ENCODE peak calls at places on chromosome 5, in nine cellular contexts. B is fibroblast of lung, A is PC-3, F is GM23338, U is lower lobe of right lung, P is tibial artery, I is A549, V is heart left ventricle, L is aorta. E is an unnamed sample. For H3K4me1, the result is how much of the 10 kb centered on the place peaks cover.

GRCh38 chr5:168706655-168707069 is 127.5 kb upstream of the PANK3 start:
- DNase-seq in F (peak), A (peak), L (no peak), V (no peak), B (peak), I (peak), P (peak), U (no peak), E (peak)

GRCh38 chr5:154543380-154543779 is 65.4 kb upstream of the HAND1 start:
- DNase-seq in V (no peak), P (no peak), A (no peak), F (no peak), B (peak), L (no peak), I (no peak), U (no peak), E (no peak)

GRCh38 chr5:171207256-171207866 is 101.7 kb upstream of the TLX3 start:
- DNase-seq in P (no peak), L (no peak), I (peak), B (peak), A (peak), V (no peak), U (no peak), F (peak), E (peak)

GRCh38 chr5:132753135-132753987 is 6.1 kb downstream of the CCNI2 start:
- DNase-seq in I (peak), L (no peak), B (no peak), A (no peak), V (no peak), P (no peak), F (peak), U (no peak), E (no peak)

GRCh38 chr5:88827997-88828396 is 55.0 kb downstream of the MEF2C start:
- DNase-seq in V (no peak), B (no peak), I (no peak), A (peak), P (no peak), F (no peak), U (no peak), L (no peak), E (no peak)

GRCh38 chr5:107594253-107595045 is 76.3 kb downstream of the EFNA5 start:
- DNase-seq in F (no peak), A (peak), L (peak), U (no peak), I (no peak), B (peak), P (no peak), V (no peak), E (no peak)

GRCh38 chr5:69049151-69049550 is 44.7 kb upstream of the SLC30A5 start:
- DNase-seq in P (no peak), I (peak), U (no peak), V (no peak), L (no peak), A (no peak), F (no peak), B (no peak), E (no peak)

GRCh38 chr5:80960531-80961375 is 590 bp downstream of the RASGRF2 start:
- DNase-seq in V (peak), B (peak), P (no peak), A (no peak), I (peak), F (peak), L (peak), U (peak), E (no peak)

GRCh38 chr5:102678267-102679058 is 76.6 kb upstream of the PAM start:
- DNase-seq in V (no peak), B (peak), I (no peak), P (no peak), A (peak), L (no peak), U (no peak), F (no peak), E (no peak)

GRCh38 chr5:36242534-36243144 is 914 bp upstream of the NADK2 start:
- DNase-seq in F (peak), V (no peak), L (peak), I (peak), P (no peak), U (no peak), A (no peak), B (no peak), E (no peak)

GRCh38 chr5:170120576-170120975 is 14.9 kb downstream of the FOXI1 start:
- DNase-seq in U (no peak), A (peak), F (no peak), P (no peak), I (no peak), L (no peak), V (no peak), B (peak), E (no peak)

GRCh38 chr5:135219239-135219638 is 179.8 kb downstream of the MACROH2A1 start:
- DNase-seq in P (no peak), L (no peak), I (no peak), B (no peak), F (no peak), A (no peak), V (no peak), U (no peak), E (no peak)

GRCh38 chr5:78677777-78678668 is 29.5 kb upstream of the LHFPL2 start:
- DNase-seq in V (peak), I (peak), F (no peak), U (no peak), A (peak), B (peak), P (peak), L (peak), E (no peak)

GRCh38 chr5:54385994-54386393 is 69.5 kb upstream of the HSPB3 start:
- DNase-seq in U (no peak), A (no peak), P (no peak), B (no peak), F (no peak), V (no peak), I (no peak), L (no peak), E (no peak)

GRCh38 chr5:132865668-132866341 is 464 bp downstream of the GDF9 start:
- DNase-seq in L (no peak), P (no peak), U (no peak), A (no peak), I (no peak), F (no peak), V (no peak), B (no peak), E (no peak)

GRCh38 chr5:178431777-178432155 is 158.4 kb downstream of the COL23A1 start:
- DNase-seq in F (no peak), U (no peak), P (no peak), B (no peak), L (no peak), V (no peak), A (no peak), I (no peak), E (no peak)

GRCh38 chr5:115983519-115983918 is 21.2 kb downstream of the LVRN start:
- DNase-seq in L (no peak), F (no peak), U (no peak), A (no peak), P (no peak), V (no peak), B (no peak), I (no peak), E (no peak)

GRCh38 chr5:35131723-35132122 is 84.0 kb upstream of the AGXT2 start:
- DNase-seq in P (no peak), L (no peak), F (no peak), V (no peak), I (no peak), A (peak), B (no peak), U (no peak), E (no peak)

GRCh38 chr5:35136386-35136785 is 88.6 kb upstream of the AGXT2 start:
- DNase-seq in A (peak), P (no peak), V (no peak), I (peak), U (no peak), F (no peak), L (no peak), B (peak), E (no peak)

GRCh38 chr5:35133186-35133585 is 85.4 kb upstream of the AGXT2 start:
- DNase-seq in B (no peak), I (no peak), U (no peak), L (no peak), P (no peak), V (no peak), F (no peak), A (peak), E (no peak)

GRCh38 chr5:35135239-35135700 is 87.5 kb upstream of the AGXT2 start:
- DNase-seq in B (no peak), L (no peak), A (no peak), V (no peak), F (no peak), P (no peak), I (no peak), U (no peak), E (no peak)

DNA sequence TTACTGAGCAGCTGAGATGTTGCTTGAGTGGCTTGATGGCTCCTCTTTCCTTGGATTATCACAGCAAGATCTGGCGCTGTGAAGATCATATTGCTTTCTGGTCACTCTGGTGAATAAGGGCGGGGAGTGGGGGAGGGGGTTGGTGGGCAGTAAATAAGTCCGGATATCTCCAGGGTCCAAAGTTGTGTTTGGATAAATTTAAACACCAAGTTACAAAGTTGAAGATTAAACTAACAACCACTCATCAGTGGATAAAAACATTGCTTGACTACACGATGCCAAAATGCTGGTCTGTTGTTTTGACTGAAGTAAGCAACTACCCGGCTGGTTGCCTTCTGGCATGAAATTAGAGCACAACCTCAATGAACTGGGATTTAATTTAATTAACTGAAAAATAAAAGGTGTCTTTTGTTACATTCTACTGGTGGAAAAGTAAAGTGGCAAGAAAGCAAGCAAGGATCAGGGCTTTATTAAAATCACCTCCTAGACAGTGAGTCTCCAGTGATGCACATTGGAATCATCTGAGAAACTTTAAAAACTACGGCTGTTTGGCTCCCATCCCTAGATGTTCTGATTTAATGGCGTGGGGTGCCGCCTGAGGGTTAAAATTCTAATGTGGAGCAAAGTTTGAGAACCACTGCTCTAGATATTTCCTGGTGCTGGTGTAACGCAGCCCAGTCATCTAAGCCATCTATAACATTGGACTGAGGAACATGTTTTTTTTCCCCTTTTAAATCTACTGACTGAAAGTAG is 86.7 kb upstream of the AGXT2 start:
- DNase-seq in V (no peak), A (no peak), I (no peak), F (no peak), P (no peak), L (no peak), B (no peak), U (no peak), E (no peak)
- H3K4me1 ChIP-seq in V (under half), A (half or more), I (under half), F (under half), P (under half), L (under half), B (under half), U (under half), E (under half)

GRCh38 chr5:179696605-179697004 is 2.2 kb upstream of the CANX start:
- DNase-seq in P (no peak), I (no peak), A (no peak), B (no peak), F (no peak), L (no peak), V (no peak), U (no peak), E (no peak)

GRCh38 chr5:179698935-179699639 is at the start of gene CANX:
- DNase-seq in B (no peak), U (no peak), I (no peak), F (peak), L (no peak), V (no peak), A (no peak), P (no peak), E (no peak)

GRCh38 chr5:179697993-179698934 is 503 bp upstream of the CANX start:
- DNase-seq in F (peak), L (peak), I (peak), P (peak), A (peak), B (peak), V (peak), U (peak), E (peak)

GRCh38 chr5:179697108-179697507 is 1.7 kb upstream of the CANX start:
- DNase-seq in V (no peak), A (no peak), L (no peak), U (peak), B (no peak), I (no peak), P (no peak), F (no peak), E (no peak)

GRCh38 chr5:179694561-179694960 is 4.2 kb upstream of the CANX start:
- DNase-seq in I (no peak), L (no peak), A (no peak), B (no peak), V (no peak), U (no peak), F (no peak), P (no peak), E (no peak)
- H3K27ac ChIP-seq in I (no peak), L (no peak), A (no peak), B (no peak), V (no peak), U (no peak), F (no peak), P (no peak), E (no peak)

GRCh38 chr5:98810206-98810605 is 36.7 kb downstream of the RGMB start:
- DNase-seq in P (no peak), B (no peak), V (no peak), I (no peak), U (no peak), A (no peak), L (no peak), F (no peak), E (no peak)

GRCh38 chr5:98807806-98808205 is 34.3 kb downstream of the RGMB start:
- DNase-seq in P (no peak), U (no peak), I (no peak), B (no peak), L (no peak), F (no peak), A (no peak), V (no peak), E (no peak)

GRCh38 chr5:98816574-98817222 is 43.2 kb downstream of the RGMB start:
- DNase-seq in F (no peak), V (no peak), B (peak), I (no peak), A (no peak), L (no peak), P (no peak), U (peak), E (no peak)

DNA sequence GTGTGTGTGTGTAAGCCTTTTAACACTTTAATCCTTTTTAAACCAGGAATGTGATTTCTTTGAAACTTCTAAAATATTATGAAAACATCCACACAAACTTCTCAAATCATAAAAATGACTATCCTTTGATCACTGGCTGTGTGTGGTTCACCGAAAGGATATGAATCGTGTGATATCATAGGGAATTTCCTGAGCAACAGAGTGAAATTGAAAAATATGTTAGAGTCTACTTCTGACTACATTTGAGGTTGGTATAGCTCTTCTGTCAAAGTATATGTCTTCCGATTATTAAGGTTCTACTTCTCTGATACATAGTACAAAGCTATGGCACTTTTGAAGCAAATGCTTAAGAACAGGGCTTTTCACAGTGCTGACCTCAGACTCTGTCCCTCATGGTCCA is 40.3 kb downstream of the RGMB start:
- DNase-seq in I (no peak), P (no peak), V (no peak), U (no peak), A (peak), B (no peak), F (no peak), L (no peak), E (no peak)
- H3K4me3 ChIP-seq in I (no peak), P (no peak), V (no peak), U (no peak), A (no peak), B (no peak), F (no peak), L (no peak), E (no peak)

DNA sequence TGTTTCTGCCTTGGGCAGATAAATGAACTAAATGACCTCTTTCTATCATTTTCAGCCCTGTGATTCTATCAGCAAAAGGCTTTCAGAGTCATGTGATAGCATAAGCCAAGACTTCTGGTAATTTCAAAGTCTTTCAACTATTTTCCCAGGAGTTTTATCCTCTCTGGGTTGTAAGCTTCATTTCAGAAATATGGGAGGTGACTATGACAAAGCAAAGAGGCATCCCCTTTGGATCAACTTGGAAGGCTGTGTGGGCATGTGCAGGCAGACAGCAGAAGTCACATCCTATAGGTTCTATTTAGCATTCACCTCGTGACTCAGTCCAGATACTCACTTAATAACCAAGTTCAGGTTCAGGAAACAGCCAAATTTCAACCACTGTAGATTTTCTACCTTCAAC is 149.0 kb upstream of the FST start:
- DNase-seq in B (no peak), U (no peak), L (no peak), I (peak), P (no peak), A (peak), F (no peak), V (no peak), E (no peak)
- H3K4me1 ChIP-seq in B (under half), U (under half), L (under half), I (under half), P (under half), A (half or more), F (under half), V (under half), E (under half)

GRCh38 chr5:137995747-137996123 is 37.1 kb downstream of the FAM13B start:
- DNase-seq in B (no peak), L (no peak), U (no peak), P (no peak), F (no peak), I (no peak), A (no peak), V (no peak), E (no peak)

GRCh38 chr5:137995077-137995746 is 37.7 kb downstream of the FAM13B start:
- DNase-seq in V (no peak), P (no peak), I (peak), A (peak), F (no peak), L (no peak), U (no peak), B (peak), E (no peak)

GRCh38 chr5:138000102-138000723 is 32.7 kb downstream of the FAM13B start:
- DNase-seq in P (no peak), L (no peak), B (peak), V (no peak), I (peak), U (no peak), F (no peak), A (peak), E (no peak)

GRCh38 chr5:137994556-137994955 is 38.3 kb downstream of the FAM13B start:
- DNase-seq in L (no peak), B (no peak), P (no peak), V (no peak), U (no peak), F (no peak), A (no peak), I (no peak), E (no peak)

DNA sequence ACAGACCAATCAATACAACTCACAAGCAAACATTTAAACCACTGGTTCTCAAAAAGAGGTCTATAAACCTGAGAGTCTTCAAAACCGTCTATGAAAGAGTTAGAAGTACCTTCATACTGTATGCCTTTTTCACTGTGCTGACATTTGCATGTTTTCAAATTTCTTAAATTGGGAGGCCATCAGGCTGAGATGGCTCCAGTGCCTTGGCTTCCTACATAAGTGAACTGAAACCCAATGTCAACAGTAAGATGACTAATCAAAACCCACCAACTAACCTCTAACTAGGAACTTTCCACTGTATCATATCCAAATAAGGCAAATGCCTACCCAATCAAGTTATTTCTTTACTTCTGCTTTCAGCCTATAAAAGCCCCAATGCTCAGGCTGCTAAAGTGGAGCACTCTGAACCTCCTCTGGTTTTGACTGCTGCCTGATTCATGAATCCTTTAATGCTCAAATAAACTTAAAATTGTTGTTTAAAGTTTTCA is 35.1 kb downstream of the FAM13B start:
- DNase-seq in B (peak), F (no peak), U (no peak), P (no peak), A (peak), I (peak), V (no peak), L (no peak), E (no peak)
- H3K27ac ChIP-seq in B (no peak), F (no peak), U (no peak), P (no peak), A (peak), I (peak), V (no peak), L (no peak), E (no peak)

E was measured in iPS DF 6.9.